ENCODE peak calls at places on chromosomes 6 and 20, in ten cellular contexts. One of them, this sample, is unnamed.
A peak's percentile ranks its signal among the peaks of the same experiment; 100 is the strongest.

GRCh38 chr6:68967549-68968300 is 332.6 kb downstream of the ADGRB3 start:
- DNase-seq in effector memory CD4-positive, alpha-beta T cell: no peak
- DNase-seq in ovary: peak; percentile 46
- DNase-seq in Peyer's patch: no peak
- DNase-seq in hepatocyte: peak; percentile 84
- DNase-seq in adipocyte: peak; percentile 79
- DNase-seq in colonic mucosa: peak; percentile 67
- DNase-seq in iPS DF 6.9: peak; percentile 37
- DNase-seq in trophoblast cell: peak; percentile 81
- DNase-seq in CD8-positive, alpha-beta T cell: peak; percentile 13
- DNase-seq in this sample: peak; percentile 36

GRCh38 chr6:30763618-30764489 is 19.5 kb upstream of the IER3 start:
- DNase-seq in iPS DF 6.9: no peak
- DNase-seq in CD8-positive, alpha-beta T cell: no peak
- DNase-seq in ovary: no peak
- DNase-seq in hepatocyte: peak; percentile 70
- DNase-seq in colonic mucosa: no peak
- DNase-seq in adipocyte: peak; percentile 42
- DNase-seq in trophoblast cell: peak; percentile 69
- DNase-seq in Peyer's patch: no peak
- DNase-seq in effector memory CD4-positive, alpha-beta T cell: no peak
- DNase-seq in this sample: no peak

GRCh38 chr6:38391909-38392614 is 247.7 kb downstream of the BTBD9 start:
- DNase-seq in adipocyte: peak; percentile 43
- DNase-seq in ovary: no peak
- DNase-seq in hepatocyte: peak; percentile 8
- DNase-seq in trophoblast cell: no peak
- DNase-seq in colonic mucosa: no peak
- DNase-seq in effector memory CD4-positive, alpha-beta T cell: no peak
- DNase-seq in CD8-positive, alpha-beta T cell: no peak
- DNase-seq in Peyer's patch: no peak
- DNase-seq in iPS DF 6.9: no peak
- DNase-seq in this sample: no peak

GRCh38 chr6:74870403-74870802 is 335.4 kb downstream of the COL12A1 start:
- DNase-seq in adipocyte: no peak
- DNase-seq in iPS DF 6.9: peak; percentile 4
- DNase-seq in hepatocyte: peak; percentile 57
- DNase-seq in effector memory CD4-positive, alpha-beta T cell: no peak
- DNase-seq in trophoblast cell: peak; percentile 59
- DNase-seq in ovary: no peak
- DNase-seq in Peyer's patch: no peak
- DNase-seq in colonic mucosa: no peak
- DNase-seq in CD8-positive, alpha-beta T cell: no peak
- DNase-seq in this sample: no peak

GRCh38 chr6:138795809-138796469 is at the start of gene ECT2L:
- DNase-seq in colonic mucosa: peak; percentile 89
- DNase-seq in Peyer's patch: peak; percentile 96
- DNase-seq in hepatocyte: peak; percentile 83
- DNase-seq in ovary: peak; percentile 81
- DNase-seq in adipocyte: peak; percentile 22
- DNase-seq in effector memory CD4-positive, alpha-beta T cell: no peak
- DNase-seq in iPS DF 6.9: peak; percentile 29
- DNase-seq in CD8-positive, alpha-beta T cell: no peak
- DNase-seq in trophoblast cell: peak; percentile 64
- DNase-seq in this sample: no peak

GRCh38 chr6:72374864-72375263 is 247.0 kb upstream of the KCNQ5 start:
- DNase-seq in adipocyte: no peak
- DNase-seq in hepatocyte: no peak
- DNase-seq in iPS DF 6.9: peak; percentile 9
- DNase-seq in CD8-positive, alpha-beta T cell: no peak
- DNase-seq in colonic mucosa: no peak
- DNase-seq in Peyer's patch: no peak
- DNase-seq in effector memory CD4-positive, alpha-beta T cell: no peak
- DNase-seq in ovary: no peak
- DNase-seq in trophoblast cell: no peak
- DNase-seq in this sample: no peak

GRCh38 chr6:44779130-44779826 is 391.8 kb downstream of the CDC5L start:
- DNase-seq in adipocyte: no peak
- DNase-seq in effector memory CD4-positive, alpha-beta T cell: no peak
- DNase-seq in ovary: no peak
- DNase-seq in trophoblast cell: peak; percentile 23
- DNase-seq in Peyer's patch: no peak
- DNase-seq in iPS DF 6.9: no peak
- DNase-seq in CD8-positive, alpha-beta T cell: no peak
- DNase-seq in colonic mucosa: no peak
- DNase-seq in hepatocyte: no peak
- DNase-seq in this sample: no peak

GRCh38 chr6:12717356-12717755 is 789 bp downstream of the PHACTR1 start:
- DNase-seq in ovary: no peak
- DNase-seq in adipocyte: no peak
- DNase-seq in colonic mucosa: no peak
- DNase-seq in effector memory CD4-positive, alpha-beta T cell: no peak
- DNase-seq in iPS DF 6.9: no peak
- DNase-seq in CD8-positive, alpha-beta T cell: no peak
- DNase-seq in trophoblast cell: peak; percentile 57
- DNase-seq in Peyer's patch: no peak
- DNase-seq in hepatocyte: no peak
- DNase-seq in this sample: no peak

GRCh38 chr6:106974337-106974998 is at the start of gene CD24:
- DNase-seq in Peyer's patch: peak; percentile 71
- DNase-seq in colonic mucosa: peak; percentile 82
- DNase-seq in effector memory CD4-positive, alpha-beta T cell: no peak
- DNase-seq in ovary: no peak
- DNase-seq in hepatocyte: peak; percentile 91
- DNase-seq in CD8-positive, alpha-beta T cell: no peak
- DNase-seq in iPS DF 6.9: no peak
- DNase-seq in adipocyte: no peak
- DNase-seq in trophoblast cell: peak; percentile 52
- DNase-seq in this sample: no peak

GRCh38 chr6:45697605-45698004 is 318.1 kb downstream of the CLIC5 start:
- DNase-seq in iPS DF 6.9: no peak
- DNase-seq in trophoblast cell: no peak
- DNase-seq in adipocyte: peak; percentile 93
- DNase-seq in colonic mucosa: no peak
- DNase-seq in effector memory CD4-positive, alpha-beta T cell: no peak
- DNase-seq in hepatocyte: peak; percentile 61
- DNase-seq in CD8-positive, alpha-beta T cell: no peak
- DNase-seq in ovary: no peak
- DNase-seq in Peyer's patch: no peak
- DNase-seq in this sample: no peak

GRCh38 chr20:19122395-19122794 is 90.0 kb upstream of the SLC24A3 start:
- DNase-seq in hepatocyte: no peak
- DNase-seq in effector memory CD4-positive, alpha-beta T cell: no peak
- DNase-seq in ovary: no peak
- DNase-seq in colonic mucosa: no peak
- DNase-seq in trophoblast cell: no peak
- DNase-seq in Peyer's patch: no peak
- DNase-seq in adipocyte: no peak
- DNase-seq in CD8-positive, alpha-beta T cell: no peak
- DNase-seq in iPS DF 6.9: no peak
- DNase-seq in this sample: no peak

GRCh38 chr20:11912013-11912663 is 5.6 kb upstream of the BTBD3 start:
- DNase-seq in hepatocyte: peak; percentile 9
- DNase-seq in adipocyte: no peak
- DNase-seq in ovary: no peak
- DNase-seq in trophoblast cell: peak; percentile 37
- DNase-seq in iPS DF 6.9: no peak
- DNase-seq in CD8-positive, alpha-beta T cell: no peak
- DNase-seq in Peyer's patch: no peak
- DNase-seq in colonic mucosa: no peak
- DNase-seq in effector memory CD4-positive, alpha-beta T cell: no peak
- DNase-seq in this sample: no peak

GRCh38 chr6:29651413-29652197 is 5.3 kb upstream of the MOG start:
- DNase-seq in hepatocyte: peak; percentile 52
- DNase-seq in adipocyte: peak; percentile 72
- DNase-seq in Peyer's patch: no peak
- DNase-seq in effector memory CD4-positive, alpha-beta T cell: no peak
- DNase-seq in CD8-positive, alpha-beta T cell: no peak
- DNase-seq in colonic mucosa: no peak
- DNase-seq in iPS DF 6.9: no peak
- DNase-seq in trophoblast cell: peak; percentile 71
- DNase-seq in ovary: no peak
- DNase-seq in this sample: peak; percentile 55

DNA sequence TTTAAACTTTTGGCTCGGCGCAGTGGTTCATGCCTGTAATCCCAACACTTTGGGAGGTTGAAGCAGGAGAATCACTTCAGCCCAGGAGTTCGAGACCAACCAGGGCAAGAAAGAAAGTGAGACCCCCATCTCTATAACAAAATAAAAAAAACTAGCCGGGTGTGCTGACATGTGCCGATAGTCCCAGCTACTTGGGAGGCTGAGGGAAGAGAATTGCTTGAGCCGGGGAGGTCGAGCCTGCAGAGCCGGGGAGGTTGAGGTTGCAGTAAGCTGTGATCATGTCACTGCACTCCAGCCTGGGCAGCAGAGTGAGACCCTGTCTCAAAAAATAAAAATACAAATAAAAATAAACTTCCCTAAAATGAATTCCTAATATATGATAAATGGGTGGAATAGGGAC is 50.4 kb downstream of the ZMYND8 start:
- DNase-seq in Peyer's patch: no peak
- DNase-seq in adipocyte: no peak
- DNase-seq in CD8-positive, alpha-beta T cell: no peak
- DNase-seq in effector memory CD4-positive, alpha-beta T cell: no peak
- DNase-seq in hepatocyte: no peak
- DNase-seq in ovary: no peak
- DNase-seq in colonic mucosa: no peak
- DNase-seq in iPS DF 6.9: no peak
- DNase-seq in trophoblast cell: no peak
- DNase-seq in this sample: no peak
- H3K36me3 ChIP-seq in Peyer's patch: peaks cover 5% of the 10 kb centered on the region
- H3K36me3 ChIP-seq in adipocyte: peaks cover 71% of the 10 kb centered on the region
- H3K36me3 ChIP-seq in CD8-positive, alpha-beta T cell: peaks cover 19% of the 10 kb centered on the region
- H3K36me3 ChIP-seq in effector memory CD4-positive, alpha-beta T cell: peaks cover 41% of the 10 kb centered on the region
- H3K36me3 ChIP-seq in hepatocyte: no peaks in the 10 kb centered on the region
- H3K36me3 ChIP-seq in ovary: no peaks in the 10 kb centered on the region
- H3K36me3 ChIP-seq in colonic mucosa: peaks cover 4% of the 10 kb centered on the region
- H3K36me3 ChIP-seq in iPS DF 6.9: peaks cover 4% of the 10 kb centered on the region
- H3K36me3 ChIP-seq in trophoblast cell: peaks cover 22% of the 10 kb centered on the region
- H3K36me3 ChIP-seq in this sample: peaks cover 30% of the 10 kb centered on the region

GRCh38 chr6:152329640-152330202 is 307.4 kb downstream of the SYNE1 start:
- DNase-seq in CD8-positive, alpha-beta T cell: no peak
- DNase-seq in effector memory CD4-positive, alpha-beta T cell: no peak
- DNase-seq in trophoblast cell: no peak
- DNase-seq in ovary: no peak
- DNase-seq in adipocyte: no peak
- DNase-seq in Peyer's patch: no peak
- DNase-seq in iPS DF 6.9: no peak
- DNase-seq in colonic mucosa: no peak
- DNase-seq in hepatocyte: no peak
- DNase-seq in this sample: no peak

GRCh38 chr6:152330984-152331383 is 306.2 kb downstream of the SYNE1 start:
- DNase-seq in trophoblast cell: no peak
- DNase-seq in colonic mucosa: no peak
- DNase-seq in ovary: no peak
- DNase-seq in hepatocyte: no peak
- DNase-seq in CD8-positive, alpha-beta T cell: no peak
- DNase-seq in iPS DF 6.9: no peak
- DNase-seq in adipocyte: no peak
- DNase-seq in Peyer's patch: no peak
- DNase-seq in effector memory CD4-positive, alpha-beta T cell: no peak
- DNase-seq in this sample: no peak

GRCh38 chr6:152338335-152339125 is 298.6 kb downstream of the SYNE1 start:
- DNase-seq in colonic mucosa: peak; percentile 41
- DNase-seq in Peyer's patch: no peak
- DNase-seq in CD8-positive, alpha-beta T cell: peak; percentile 55
- DNase-seq in hepatocyte: peak; percentile 52
- DNase-seq in iPS DF 6.9: no peak
- DNase-seq in effector memory CD4-positive, alpha-beta T cell: peak; percentile 11
- DNase-seq in adipocyte: peak; percentile 70
- DNase-seq in ovary: peak; percentile 77
- DNase-seq in trophoblast cell: peak; percentile 70
- DNase-seq in this sample: peak; percentile 50

DNA sequence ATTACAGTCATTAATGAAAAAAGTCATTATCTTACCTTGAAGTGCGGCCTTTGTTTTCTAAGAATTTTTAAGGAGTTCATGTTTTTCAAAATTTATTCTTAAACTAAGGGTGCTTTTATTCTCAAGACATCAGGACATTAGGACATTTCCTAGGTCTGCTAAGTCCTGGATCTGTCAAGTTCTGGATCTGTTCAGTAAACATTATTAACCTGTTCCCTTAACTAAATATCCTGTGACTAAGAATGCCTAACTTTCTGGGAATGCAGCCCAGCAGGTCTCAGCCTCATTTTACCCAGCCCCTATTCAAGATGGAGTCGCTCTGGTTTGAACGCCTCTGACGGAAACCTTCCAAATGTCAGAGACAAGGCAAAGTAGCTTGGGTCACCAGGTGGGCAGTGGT is 302.6 kb downstream of the SYNE1 start:
- DNase-seq in Peyer's patch: no peak
- DNase-seq in trophoblast cell: no peak
- DNase-seq in CD8-positive, alpha-beta T cell: no peak
- DNase-seq in colonic mucosa: no peak
- DNase-seq in effector memory CD4-positive, alpha-beta T cell: no peak
- DNase-seq in adipocyte: no peak
- DNase-seq in ovary: no peak
- DNase-seq in iPS DF 6.9: no peak
- DNase-seq in hepatocyte: no peak
- DNase-seq in this sample: no peak
- H3K36me3 ChIP-seq in Peyer's patch: no peaks in the 10 kb centered on the region
- H3K36me3 ChIP-seq in trophoblast cell: peaks cover 12% of the 10 kb centered on the region
- H3K36me3 ChIP-seq in CD8-positive, alpha-beta T cell: no peaks in the 10 kb centered on the region
- H3K36me3 ChIP-seq in colonic mucosa: no peaks in the 10 kb centered on the region
- H3K36me3 ChIP-seq in effector memory CD4-positive, alpha-beta T cell: no peaks in the 10 kb centered on the region
- H3K36me3 ChIP-seq in adipocyte: peaks cover 99% of the 10 kb centered on the region
- H3K36me3 ChIP-seq in ovary: no peaks in the 10 kb centered on the region
- H3K36me3 ChIP-seq in iPS DF 6.9: no peaks in the 10 kb centered on the region
- H3K36me3 ChIP-seq in hepatocyte: no peaks in the 10 kb centered on the region
- H3K36me3 ChIP-seq in this sample: no peaks in the 10 kb centered on the region

GRCh38 chr6:136564170-136564569 is 13.9 kb upstream of the MAP7 start:
- DNase-seq in CD8-positive, alpha-beta T cell: no peak
- DNase-seq in effector memory CD4-positive, alpha-beta T cell: no peak
- DNase-seq in iPS DF 6.9: no peak
- DNase-seq in Peyer's patch: no peak
- DNase-seq in adipocyte: no peak
- DNase-seq in colonic mucosa: no peak
- DNase-seq in trophoblast cell: no peak
- DNase-seq in hepatocyte: no peak
- DNase-seq in ovary: no peak
- DNase-seq in this sample: no peak
- H3K36me3 ChIP-seq in CD8-positive, alpha-beta T cell: peaks cover 8% of the 10 kb centered on the region
- H3K36me3 ChIP-seq in effector memory CD4-positive, alpha-beta T cell: peaks cover 37% of the 10 kb centered on the region
- H3K36me3 ChIP-seq in iPS DF 6.9: no peaks in the 10 kb centered on the region
- H3K36me3 ChIP-seq in Peyer's patch: no peaks in the 10 kb centered on the region
- H3K36me3 ChIP-seq in adipocyte: peaks cover 10% of the 10 kb centered on the region
- H3K36me3 ChIP-seq in colonic mucosa: no peaks in the 10 kb centered on the region
- H3K36me3 ChIP-seq in trophoblast cell: no peaks in the 10 kb centered on the region
- H3K36me3 ChIP-seq in hepatocyte: no peaks in the 10 kb centered on the region
- H3K36me3 ChIP-seq in ovary: no peaks in the 10 kb centered on the region
- H3K36me3 ChIP-seq in this sample: peaks cover 24% of the 10 kb centered on the region

DNA sequence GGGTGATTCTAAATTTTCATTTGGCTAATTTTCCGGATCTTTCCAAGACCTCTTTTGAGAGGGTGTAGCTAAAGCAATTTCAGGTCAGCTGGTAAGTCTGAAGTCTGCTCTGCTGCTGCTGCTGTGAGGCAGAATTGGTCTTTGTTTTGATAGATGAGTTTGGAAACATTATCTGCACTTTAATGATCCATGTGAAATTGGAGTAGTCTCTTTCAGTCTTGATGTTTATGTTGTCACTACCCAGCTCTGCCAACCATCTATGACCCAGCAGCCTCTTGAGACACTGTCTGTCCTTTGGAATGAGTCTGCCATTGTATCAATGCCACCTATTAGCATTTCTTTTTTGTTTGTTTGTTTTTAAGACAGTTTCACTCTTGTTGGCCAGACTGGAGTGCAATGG is 44.1 kb downstream of the TXNDC5 start:
- DNase-seq in effector memory CD4-positive, alpha-beta T cell: no peak
- DNase-seq in Peyer's patch: no peak
- DNase-seq in CD8-positive, alpha-beta T cell: no peak
- DNase-seq in ovary: no peak
- DNase-seq in iPS DF 6.9: no peak
- DNase-seq in trophoblast cell: no peak
- DNase-seq in adipocyte: no peak
- DNase-seq in hepatocyte: no peak
- DNase-seq in colonic mucosa: no peak
- DNase-seq in this sample: no peak
- H3K36me3 ChIP-seq in effector memory CD4-positive, alpha-beta T cell: no peaks in the 10 kb centered on the region
- H3K36me3 ChIP-seq in Peyer's patch: no peaks in the 10 kb centered on the region
- H3K36me3 ChIP-seq in CD8-positive, alpha-beta T cell: no peaks in the 10 kb centered on the region
- H3K36me3 ChIP-seq in ovary: no peaks in the 10 kb centered on the region
- H3K36me3 ChIP-seq in iPS DF 6.9: no peaks in the 10 kb centered on the region
- H3K36me3 ChIP-seq in trophoblast cell: no peaks in the 10 kb centered on the region
- H3K36me3 ChIP-seq in adipocyte: no peaks in the 10 kb centered on the region
- H3K36me3 ChIP-seq in hepatocyte: no peaks in the 10 kb centered on the region
- H3K36me3 ChIP-seq in colonic mucosa: no peaks in the 10 kb centered on the region
- H3K36me3 ChIP-seq in this sample: no peaks in the 10 kb centered on the region

This sample was measured in CD4-positive, alpha-beta memory T cell.